ENCODE peak calls at places on chromosomes 13 and 19, in seven cellular contexts. S, X, L, Y, O, K and R are unnamed samples.

GRCh38 chr13:34867590-34867989 is 74.5 kb upstream of the NBEA start:
- DNase-seq in X (no peak), K (no peak), S (peak; percentile 41), Y (peak; percentile 7), O (peak; percentile 8), L (no peak), R (no peak)

GRCh38 chr13:72145383-72145782 is 278.4 kb upstream of the DACH1 start:
- DNase-seq in X (no peak), K (no peak), O (no peak), S (no peak), L (no peak), Y (no peak), R (no peak)

GRCh38 chr19:52291781-52292180 is 5.2 kb upstream of the ZNF480 start:
- DNase-seq in Y (no peak), X (no peak), K (no peak), S (no peak), O (no peak), L (no peak), R (no peak)

GRCh38 chr19:55340144-55340783 is 588 bp downstream of the KMT5C start:
- DNase-seq in L (no peak), X (no peak), O (no peak), K (no peak), Y (no peak), S (no peak), R (no peak)

GRCh38 chr13:113729329-113730019 is 29.6 kb upstream of the TMEM255B start:
- DNase-seq in L (no peak), X (no peak), S (peak; percentile 57), Y (peak; percentile 14), O (no peak), K (no peak), R (no peak)

GRCh38 chr13:39414339-39414738 is 188.7 kb downstream of the LHFPL6 start:
- DNase-seq in S (no peak), L (no peak), K (no peak), X (no peak), O (no peak), Y (no peak), R (no peak)

GRCh38 chr19:2578911-2579677 is 103.2 kb downstream of the GADD45B start:
- DNase-seq in K (peak; percentile 83), O (peak; percentile 89), X (peak; percentile 93), L (peak; percentile 93), Y (peak; percentile 69), S (peak; percentile 94), R (no peak)

GRCh38 chr19:31784631-31785237 is 435.5 kb upstream of the TSHZ3 start:
- DNase-seq in X (peak; percentile 39), O (no peak), S (no peak), K (no peak), L (no peak), Y (no peak), R (no peak)

GRCh38 chr19:16143399-16144215 is at the start of gene HSH2D:
- DNase-seq in O (no peak), S (no peak), Y (peak; percentile 78), X (no peak), L (peak; percentile 88), K (no peak), R (peak; percentile 97)

GRCh38 chr19:38264486-38265212 is at the start of gene SPINT2:
- DNase-seq in K (peak; percentile 65), L (no peak), O (no peak), S (peak; percentile 26), X (peak; percentile 95), Y (no peak), R (peak; percentile 87)

GRCh38 chr19:8392017-8392591 is 1.9 kb downstream of the RAB11B start:
- DNase-seq in K (no peak), X (no peak), Y (no peak), L (no peak), S (peak; percentile 52), O (no peak), R (no peak)

GRCh38 chr19:48629599-48630288 is 7.4 kb downstream of the DBP start:
- DNase-seq in L (no peak), X (peak; percentile 95), S (peak; percentile 41), Y (no peak), K (peak; percentile 83), O (no peak), R (no peak)

GRCh38 chr13:27968316-27969072 is 621 bp downstream of the CDX2 start:
- DNase-seq in Y (peak; percentile 31), K (no peak), L (no peak), O (no peak), S (no peak), X (peak; percentile 77), R (no peak)

GRCh38 chr19:17104679-17105078 is 29.1 kb downstream of the MYO9B start:
- DNase-seq in S (no peak), L (no peak), X (no peak), Y (no peak), O (no peak), K (no peak), R (no peak)

GRCh38 chr19:50377051-50377441 is 789 bp downstream of the NR1H2 start:
- DNase-seq in K (no peak), O (no peak), X (no peak), L (no peak), Y (no peak), S (peak; percentile 36), R (peak; percentile 82)

GRCh38 chr13:21086929-21087328 is 25.5 kb upstream of the LATS2 start:
- DNase-seq in Y (no peak), K (no peak), X (no peak), O (no peak), L (no peak), S (no peak), R (no peak)

DNA sequence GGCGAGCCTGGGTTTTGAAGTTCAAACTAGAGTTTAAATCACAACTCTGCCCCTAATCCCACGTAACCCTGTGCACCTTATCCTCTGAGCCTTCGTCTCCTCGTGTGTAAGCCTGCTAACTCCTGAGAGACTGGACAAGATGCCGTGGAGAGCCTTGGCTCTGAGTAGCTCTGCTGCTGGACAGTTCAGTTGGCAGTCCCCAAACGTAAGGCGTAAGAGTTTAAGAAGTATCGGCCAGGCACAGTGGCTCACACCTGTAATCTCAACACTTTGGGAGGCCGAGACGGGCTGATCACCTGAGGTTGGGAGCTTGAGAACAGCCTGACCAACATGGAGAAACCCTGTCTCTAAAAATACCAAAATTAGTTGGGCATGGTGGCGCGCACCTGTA is 4.7 kb upstream of the CD79A start:
- DNase-seq in X (no peak), S (no peak), Y (no peak), K (no peak), L (no peak), O (no peak), R (no peak)
- H3K4me2 ChIP-seq in X (no peak overlapping the region), S (no peak overlapping the region), Y (no peak overlapping the region), K (no peak overlapping the region), L (no peak overlapping the region), O (no peak overlapping the region), R (peak overlapping the region; percentile 29)

GRCh38 chr19:13880059-13880672 is 3.2 kb downstream of the NANOS3 start:
- DNase-seq in O (peak; percentile 93), L (peak; percentile 98), K (peak; percentile 86), X (peak; percentile 97), S (peak; percentile 100), Y (peak; percentile 94), R (peak; percentile 95)

GRCh38 chr19:13882419-13882795 is 5.5 kb downstream of the NANOS3 start:
- DNase-seq in S (no peak), K (no peak), O (no peak), L (no peak), Y (no peak), X (no peak), R (no peak)

GRCh38 chr19:13882841-13883240 is 5.9 kb downstream of the NANOS3 start:
- DNase-seq in O (no peak), Y (no peak), S (no peak), K (no peak), X (no peak), L (no peak), R (no peak)

GRCh38 chr19:13881692-13882418 is 4.9 kb downstream of the NANOS3 start:
- DNase-seq in O (peak; percentile 39), Y (no peak), S (peak; percentile 85), X (peak; percentile 29), K (no peak), L (no peak), R (no peak)

GRCh38 chr19:13881231-13881691 is 4.3 kb downstream of the NANOS3 start:
- DNase-seq in K (no peak), L (peak; percentile 46), Y (no peak), O (peak; percentile 27), S (peak; percentile 26), X (peak; percentile 69), R (no peak)
- H3K4me2 ChIP-seq in K (peak overlapping the region; percentile 19), L (peak overlapping the region; percentile 73), Y (no peak overlapping the region), O (no peak overlapping the region), S (peak overlapping the region; percentile 7), X (peak overlapping the region; percentile 66), R (peak overlapping the region; percentile 37)

DNA sequence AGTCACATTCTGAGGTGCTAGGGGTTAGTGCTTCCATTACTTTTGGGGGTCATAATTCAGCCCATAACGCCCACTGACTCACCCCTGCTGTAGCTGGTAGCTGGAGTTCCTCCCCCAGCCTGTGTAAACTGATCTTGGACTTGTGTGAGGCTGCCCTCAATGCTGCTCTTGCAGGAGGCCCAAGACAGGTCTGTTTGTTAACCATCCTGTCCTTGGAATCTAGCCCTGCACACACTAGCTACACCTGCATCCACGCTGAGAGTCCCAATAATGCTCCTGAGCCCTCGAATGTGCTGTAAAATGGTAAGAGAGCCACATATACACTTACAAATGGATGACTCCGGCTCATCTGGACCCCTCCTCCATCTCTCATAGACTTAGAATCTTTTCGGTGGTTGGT is 9.6 kb downstream of the LRCH1 start:
- DNase-seq in S (no peak), O (no peak), X (no peak), K (no peak), Y (no peak), L (no peak), R (no peak)
- H3K4me2 ChIP-seq in S (no peak overlapping the region), O (no peak overlapping the region), X (no peak overlapping the region), K (no peak overlapping the region), Y (no peak overlapping the region), L (no peak overlapping the region), R (no peak overlapping the region)

GRCh38 chr13:93066187-93066586 is 160.4 kb upstream of the GPC6 start:
- DNase-seq in X (no peak), S (peak; percentile 82), K (no peak), O (peak; percentile 91), Y (peak; percentile 49), L (no peak), R (no peak)
- H3K4me2 ChIP-seq in X (no peak overlapping the region), S (peak overlapping the region; percentile 39), K (no peak overlapping the region), O (peak overlapping the region; percentile 85), Y (no peak overlapping the region), L (no peak overlapping the region), R (no peak overlapping the region)

GRCh38 chr19:33407140-33407551 is 33.6 kb downstream of the CEBPG start:
- DNase-seq in L (no peak), O (no peak), K (no peak), X (no peak), Y (no peak), S (no peak), R (no peak)
- H3K4me2 ChIP-seq in L (no peak overlapping the region), O (no peak overlapping the region), K (no peak overlapping the region), X (no peak overlapping the region), Y (no peak overlapping the region), S (no peak overlapping the region), R (no peak overlapping the region)

GRCh38 chr19:47012620-47013019 is 7.0 kb upstream of the NPAS1 start:
- DNase-seq in L (no peak), X (no peak), Y (no peak), O (no peak), S (peak; percentile 52), K (no peak), R (no peak)
- H3K4me2 ChIP-seq in L (peak overlapping the region; percentile 64), X (no peak overlapping the region), Y (peak overlapping the region; percentile 80), O (peak overlapping the region; percentile 44), S (no peak overlapping the region), K (no peak overlapping the region), R (no peak overlapping the region)